ENCODE peak calls at places on chromosomes 3 and 15, in six cellular contexts. W is aorta, U is HepG2, A is GM06990, P is cardiac muscle cell, Z is H7. N is an unnamed sample.

GRCh38 chr3:120693439-120694172 is 11.6 kb upstream of the HGD start:
- DNase-seq in P (peak), Z (no peak), W (no peak), A (no peak), U (peak), N (peak)

GRCh38 chr3:34213481-34213880 is 415.1 kb downstream of the PDCD6IP start:
- DNase-seq in U (no peak), Z (peak), A (no peak), W (no peak), P (no peak), N (no peak)

GRCh38 chr15:66255293-66255676 is 1.7 kb upstream of the MEGF11 start:
- DNase-seq in W (no peak), Z (no peak), A (no peak), U (no peak), P (no peak), N (no peak)

GRCh38 chr3:440826-441225 is 244.3 kb downstream of the CHL1 start:
- DNase-seq in U (no peak), P (no peak), W (no peak), A (no peak), Z (no peak), N (no peak)

GRCh38 chr15:77541421-77542181 is 91.1 kb downstream of the LINGO1 start:
- DNase-seq in U (no peak), W (no peak), P (peak), A (no peak), Z (peak), N (no peak)

GRCh38 chr15:39774688-39775267 is 7.9 kb downstream of the FSIP1 start:
- DNase-seq in A (no peak), Z (no peak), U (no peak), P (no peak), W (no peak), N (no peak)

GRCh38 chr3:25690768-25691548 is 26.3 kb upstream of the TOP2B start:
- DNase-seq in Z (no peak), W (no peak), U (no peak), A (no peak), P (no peak), N (no peak)

GRCh38 chr3:62445267-62445666 is 71.9 kb upstream of the FEZF2 start:
- DNase-seq in W (no peak), P (peak), U (peak), Z (no peak), A (no peak), N (no peak)

GRCh38 chr3:176663819-176664218 is 533.5 kb downstream of the TBL1XR1 start:
- DNase-seq in A (no peak), Z (no peak), U (peak), W (no peak), P (peak), N (peak)

GRCh38 chr3:4426782-4427344 is 40.2 kb downstream of the SUMF1 start:
- DNase-seq in Z (no peak), P (peak), A (peak), U (peak), W (no peak), N (peak)

GRCh38 chr15:83285979-83286553 is 1.6 kb upstream of the BNC1 start:
- DNase-seq in W (no peak), U (no peak), Z (no peak), P (peak), A (no peak), N (peak)

GRCh38 chr3:11386413-11387155 is 114.4 kb downstream of the ATG7 start:
- DNase-seq in W (no peak), U (no peak), A (no peak), Z (no peak), P (peak), N (no peak)

GRCh38 chr3:172100482-172100881 is 61.1 kb downstream of the FNDC3B start:
- DNase-seq in W (no peak), A (no peak), Z (no peak), U (no peak), P (no peak), N (no peak)

GRCh38 chr3:106740116-106740515 is 637.1 kb upstream of the CCDC54 start:
- DNase-seq in P (peak), W (no peak), A (no peak), Z (no peak), U (no peak), N (peak)

GRCh38 chr3:142904639-142905441 is 16.0 kb upstream of the PCOLCE2 start:
- DNase-seq in P (peak), W (no peak), U (peak), A (peak), Z (peak), N (no peak)

GRCh38 chr15:68214838-68215234 is 9.7 kb upstream of the CALML4 start:
- DNase-seq in P (no peak), U (no peak), Z (no peak), W (peak), A (no peak), N (no peak)

GRCh38 chr3:140720242-140720641 is 42.4 kb downstream of the TRIM42 start:
- DNase-seq in P (no peak), Z (no peak), A (no peak), U (peak), W (no peak), N (peak)

GRCh38 chr3:177878192-177878591 is 658.0 kb upstream of the KCNMB2 start:
- DNase-seq in W (no peak), Z (no peak), U (no peak), A (no peak), P (peak), N (no peak)

GRCh38 chr3:122263058-122263457 is 62.0 kb upstream of the CSTA start:
- DNase-seq in Z (peak), P (no peak), U (no peak), W (no peak), A (no peak), N (no peak)

GRCh38 chr3:193882091-193882490 is 253.9 kb upstream of the HES1 start:
- DNase-seq in P (no peak), W (no peak), Z (no peak), A (no peak), U (no peak), N (no peak)

GRCh38 chr15:29345549-29346525 is 76.2 kb upstream of the NSMCE3 start:
- DNase-seq in W (no peak), Z (peak), P (no peak), A (no peak), U (no peak), N (no peak)

GRCh38 chr15:90211440-90212168 is 10.5 kb downstream of the SEMA4B start:
- DNase-seq in W (no peak), P (no peak), Z (peak), U (no peak), A (no peak), N (no peak)

GRCh38 chr15:67080900-67081431 is 15.6 kb downstream of the SMAD3 start:
- DNase-seq in P (peak), W (peak), U (no peak), A (peak), Z (peak), N (peak)

GRCh38 chr3:47324278-47324865 is 41.6 kb downstream of the KLHL18 start:
- DNase-seq in Z (peak), A (no peak), U (peak), P (peak), W (no peak), N (peak)

GRCh38 chr3:45597166-45597565 is 2.6 kb downstream of the LIMD1 start:
- DNase-seq in Z (no peak), P (peak), A (no peak), W (peak), U (no peak), N (no peak)

GRCh38 chr3:188788621-188789081 is 383.1 kb upstream of the TPRG1 start:
- DNase-seq in U (no peak), W (no peak), A (no peak), P (peak), Z (no peak), N (peak)

GRCh38 chr15:63504247-63504978 is at the start of gene USP3:
- DNase-seq in A (peak), Z (peak), W (peak), P (peak), U (peak), N (peak)

GRCh38 chr3:28651159-28651558 is 302.5 kb upstream of the AZI2 start:
- DNase-seq in A (no peak), U (no peak), W (no peak), P (peak), Z (no peak), N (peak)

GRCh38 chr3:29239377-29239776 is 41.5 kb upstream of the RBMS3 start:
- DNase-seq in U (no peak), Z (no peak), W (no peak), P (peak), A (no peak), N (no peak)

GRCh38 chr3:102132370-102132769 is 283.1 kb downstream of the NFKBIZ start:
- DNase-seq in A (no peak), U (no peak), W (no peak), P (peak), Z (no peak), N (peak)

GRCh38 chr3:107868449-107868848 is 222.4 kb downstream of the CD47 start:
- DNase-seq in U (no peak), W (no peak), A (no peak), Z (no peak), P (no peak), N (no peak)

GRCh38 chr3:13019706-13020105 is 53.5 kb downstream of the IQSEC1 start:
- DNase-seq in U (no peak), A (no peak), P (no peak), W (peak), Z (no peak), N (no peak)
- H3K4me3 ChIP-seq in U (no peak), A (peak), P (no peak), W (no peak), Z (no peak), N (no peak)

DNA sequence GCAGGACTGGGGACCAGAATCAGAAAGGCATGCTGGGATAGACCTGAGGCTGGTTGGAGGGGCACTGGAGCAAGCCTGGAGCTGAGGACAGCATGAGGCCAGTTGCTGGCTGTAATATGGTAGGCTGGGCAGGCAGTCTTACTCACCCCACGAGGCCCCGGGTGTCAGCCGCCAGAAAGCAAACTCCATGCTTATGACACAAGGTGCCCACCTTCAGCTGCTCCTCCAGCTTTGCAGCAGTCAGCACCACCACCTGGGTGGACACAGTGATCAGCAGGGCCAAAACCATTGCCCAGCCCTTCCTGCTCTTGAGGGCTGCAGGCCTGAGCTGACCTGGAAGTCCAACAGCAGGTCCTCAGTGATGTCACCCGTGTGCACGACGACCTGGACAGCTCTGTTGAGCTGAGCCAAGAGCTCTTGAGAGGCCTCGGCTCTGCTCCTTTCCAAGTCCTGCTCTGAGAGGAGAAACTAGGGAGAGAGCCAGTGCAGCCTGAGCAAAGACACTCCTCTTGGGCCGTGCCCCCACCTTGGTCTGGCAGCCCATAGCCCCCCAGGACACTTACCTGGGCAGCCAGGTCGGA is 747 bp downstream of the UBA7 start:
- DNase-seq in A (no peak), P (no peak), Z (peak), W (no peak), U (no peak), N (no peak)
- H3K4me3 ChIP-seq in A (peak), P (no peak), Z (no peak), W (peak), U (peak), N (peak)

GRCh38 chr3:12993022-12993622 is 80.1 kb downstream of the IQSEC1 start:
- DNase-seq in A (no peak), P (no peak), Z (peak), W (peak), U (peak), N (no peak)

GRCh38 chr3:12992629-12993021 is 80.6 kb downstream of the IQSEC1 start:
- DNase-seq in W (no peak), P (no peak), A (no peak), Z (no peak), U (peak), N (no peak)

GRCh38 chr3:12994357-12994606 is 78.9 kb downstream of the IQSEC1 start:
- DNase-seq in Z (peak), A (peak), P (no peak), W (peak), U (no peak), N (no peak)

GRCh38 chr3:12994607-12995388 is 78.4 kb downstream of the IQSEC1 start:
- DNase-seq in Z (peak), W (peak), A (peak), U (peak), P (peak), N (no peak)

DNA sequence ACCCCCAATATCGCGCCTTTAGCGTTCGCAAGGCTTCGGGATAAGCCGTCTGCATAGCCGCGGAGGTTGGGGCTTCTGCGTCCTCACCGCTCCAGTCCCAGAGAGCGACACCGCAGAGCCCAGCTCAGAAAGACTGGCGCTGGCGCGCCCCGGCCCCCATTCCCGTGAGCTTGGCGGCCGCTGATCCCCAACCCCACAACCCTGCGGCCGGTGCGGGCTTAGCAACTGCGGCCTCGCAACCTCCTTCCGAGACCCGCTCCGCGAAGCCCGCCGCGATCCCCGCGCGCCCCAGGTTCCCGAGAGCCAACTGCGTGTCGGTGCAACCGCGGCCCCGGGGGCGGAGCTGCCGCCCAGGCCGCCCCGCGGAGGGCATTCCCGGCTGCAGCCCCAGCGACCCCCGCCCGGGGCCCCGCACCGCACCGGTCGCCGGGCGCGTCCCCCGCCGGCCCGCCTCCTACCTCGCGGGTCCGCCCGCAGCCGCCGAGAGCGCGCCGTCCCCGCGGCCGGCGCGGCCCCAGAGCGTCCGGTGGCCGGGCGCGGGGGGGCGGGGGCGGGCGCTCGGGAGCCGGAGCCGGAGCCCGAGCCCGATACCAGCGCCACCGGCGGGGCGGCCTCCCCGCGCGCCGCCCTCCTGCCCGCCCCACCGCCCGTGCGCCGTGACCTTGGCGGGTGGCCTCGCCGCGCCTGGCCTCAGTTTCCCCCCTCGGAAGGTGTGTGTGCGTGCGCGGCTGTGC is 79.4 kb downstream of the IQSEC1 start:
- DNase-seq in Z (peak), U (no peak), P (no peak), W (peak), A (no peak), N (no peak)
- H3K4me3 ChIP-seq in Z (peak), U (peak), P (peak), W (peak), A (peak), N (peak)

DNA sequence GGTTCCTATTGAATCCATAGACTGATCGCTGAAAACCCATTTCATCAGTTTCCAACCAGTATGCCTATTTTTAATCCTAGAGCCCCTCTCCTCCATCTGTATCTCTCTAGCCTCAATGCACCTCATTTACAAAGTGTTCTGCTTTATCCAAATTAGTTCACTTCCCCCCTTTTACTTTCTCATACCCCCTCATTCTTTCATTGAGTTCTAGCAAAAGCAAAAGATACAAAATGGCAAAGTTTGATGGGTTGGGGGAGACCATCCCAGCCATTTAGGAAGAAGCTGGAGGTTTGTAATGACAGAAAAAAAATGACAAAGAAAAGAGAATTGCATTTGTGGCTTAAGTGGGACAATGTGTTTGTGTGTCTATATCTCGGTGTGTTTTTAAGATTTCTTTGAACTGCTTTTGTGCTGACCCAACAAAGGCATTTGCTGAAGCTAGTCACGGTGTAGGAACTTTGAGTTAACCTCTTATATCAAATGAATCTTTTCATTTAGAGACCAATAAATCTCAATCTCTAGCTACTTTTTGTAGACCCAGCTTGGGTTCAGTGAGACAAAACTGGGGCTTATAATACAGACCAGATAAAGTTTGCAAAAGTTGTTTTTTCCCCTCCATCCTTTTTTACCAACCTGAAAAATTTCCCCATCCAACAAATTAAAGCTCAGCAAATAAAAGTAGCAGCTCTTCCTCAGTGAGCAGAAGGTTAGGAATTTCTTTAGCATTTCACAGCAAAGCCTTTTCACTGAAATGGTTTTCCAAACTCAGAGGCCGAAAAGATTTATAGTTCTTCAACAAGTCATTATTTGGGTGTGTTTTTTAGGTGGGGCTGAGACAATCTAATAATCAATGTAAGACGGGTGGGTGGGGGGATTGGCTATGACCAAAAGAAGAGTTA is 18.8 kb downstream of the NR2F2 start:
- DNase-seq in P (no peak), A (no peak), W (no peak), Z (no peak), U (no peak), N (no peak)
- H3K4me3 ChIP-seq in P (no peak), A (no peak), W (no peak), Z (no peak), U (no peak), N (no peak)

DNA sequence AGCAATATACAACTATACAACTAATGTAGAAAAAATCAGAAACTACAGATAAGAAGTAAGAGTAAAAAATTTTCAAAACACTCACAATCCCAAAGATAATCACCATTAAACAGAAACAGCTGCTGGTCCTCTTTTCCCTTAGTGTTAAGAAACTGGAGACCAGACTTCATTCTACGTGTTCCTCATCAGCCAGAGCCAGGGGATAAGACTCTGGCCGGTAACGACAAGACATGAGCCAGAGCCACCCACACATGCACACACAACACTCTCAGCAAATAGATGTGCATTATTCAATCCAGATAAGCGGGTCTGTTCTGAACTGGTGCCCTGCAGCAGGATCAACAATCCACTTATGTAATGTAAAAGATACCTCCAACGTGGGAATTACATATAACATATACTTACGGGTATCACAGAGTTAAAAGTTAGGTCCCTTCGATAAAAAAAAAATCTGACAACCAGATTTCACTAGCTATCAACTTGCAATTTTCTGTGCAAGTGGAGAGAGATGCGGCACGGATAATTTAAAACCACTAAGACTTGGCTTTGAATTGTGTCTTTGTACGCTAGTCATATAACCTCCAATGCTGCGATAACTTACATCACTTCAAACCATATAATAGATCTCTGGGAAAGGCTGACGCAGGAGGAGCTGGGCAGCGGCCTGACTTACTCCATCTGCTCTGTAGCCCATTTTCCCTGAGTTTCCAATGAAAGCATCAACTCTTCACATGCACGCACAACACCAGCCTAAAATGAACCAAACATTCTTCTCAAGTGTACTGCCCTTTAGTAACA is 17.8 kb downstream of the PRICKLE2 start:
- DNase-seq in P (peak), A (no peak), U (no peak), Z (no peak), W (no peak), N (no peak)
- H3K4me3 ChIP-seq in P (no peak), A (no peak), U (no peak), Z (no peak), W (no peak), N (no peak)

DNA sequence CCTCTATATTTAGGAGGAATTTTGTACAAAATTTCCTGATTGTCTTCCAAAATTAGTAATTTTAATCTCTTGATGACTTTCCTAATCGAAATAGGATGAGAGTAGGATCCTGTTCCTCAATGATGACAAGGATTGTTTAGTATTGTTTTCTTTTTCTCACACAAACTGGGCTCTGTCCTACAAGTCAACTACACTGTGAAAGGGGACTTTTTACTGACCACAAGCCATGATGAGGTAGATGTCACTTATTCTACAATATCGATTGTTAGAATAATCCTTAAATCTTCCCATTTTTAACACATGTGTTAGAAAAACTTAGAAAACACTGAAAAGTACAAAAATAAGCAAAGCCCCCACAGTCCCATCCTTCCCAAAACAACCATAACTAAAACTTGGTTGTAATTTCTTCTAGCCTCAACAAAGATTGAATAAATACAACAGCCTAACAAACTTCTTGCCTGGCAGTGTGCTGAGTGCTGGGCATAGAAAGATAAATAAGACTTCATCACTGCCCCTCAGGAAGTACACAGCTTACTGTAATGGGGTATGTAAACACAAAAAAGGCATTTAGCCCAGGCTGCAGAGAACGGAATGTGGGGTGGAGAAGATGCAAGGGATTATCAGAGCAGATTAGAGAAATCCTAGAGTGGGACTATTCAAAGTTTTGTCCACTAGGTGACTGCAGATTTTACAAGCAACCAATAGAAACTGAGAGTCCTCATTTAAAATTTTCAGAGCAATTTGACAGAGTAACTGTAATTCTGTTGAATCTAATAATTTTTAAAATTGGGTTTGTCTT is 35.6 kb upstream of the TSC22D2 start:
- DNase-seq in Z (no peak), W (no peak), P (no peak), U (peak), A (no peak), N (no peak)
- H3K4me3 ChIP-seq in Z (no peak), W (no peak), P (no peak), U (no peak), A (no peak), N (no peak)

N was measured in skeletal muscle cell.